ENCODE peak calls at places on chromosomes 16 and 17, in nine cellular contexts. X is stimulated activated CD4-positive, alpha-beta T cell treated with anti-CD3 and anti-CD28 coated beads, Interleukin-2, amount 100 ng/mL, for 4 hours; R is neural crest cell; D is T-helper 2 cell treated with Interferon-gamma antibody and Interleukin-4, amounts not matched to agents 5 μg/mL and 100 μg/mL, for 36 hours; O is stimulated activated CD8-positive, alpha-beta memory T cell treated with anti-CD3 and anti-CD28 coated beads, Interleukin-15, amount 100 ng/mL, for 24 hours; H is SK-MEL-5; N is esophagus squamous epithelium; C is iris pigment epithelial cell; V is foreskin fibroblast. P is an unnamed sample.

GRCh38 chr17:50087246-50087911 is 7.8 kb upstream of the PDK2 start:
- DNase-seq in C (peak; percentile 57), R (peak; percentile 83), O (peak; percentile 58), H (peak; percentile 78), N (no peak), V (peak; percentile 86), D (peak; percentile 67), X (peak; percentile 55), P (peak; percentile 91)

GRCh38 chr16:89373355-89374110 is 116.8 kb downstream of the ANKRD11 start:
- DNase-seq in O (no peak), X (no peak), D (no peak), R (no peak), V (peak; percentile 30), C (peak; percentile 97), N (no peak), H (peak; percentile 58), P (no peak)

GRCh38 chr17:27457731-27458523 is 1.7 kb downstream of the KSR1 start:
- DNase-seq in D (no peak), N (no peak), V (peak; percentile 38), H (peak; percentile 44), O (no peak), R (peak; percentile 30), C (no peak), X (no peak), P (no peak)

GRCh38 chr17:3602499-3602898 is 6.7 kb downstream of the TRPV1 start:
- DNase-seq in X (no peak), D (no peak), O (no peak), V (no peak), H (peak; percentile 70), R (no peak), N (no peak), C (peak; percentile 18), P (no peak)

GRCh38 chr16:50449800-50450199 is 81.0 kb upstream of the BRD7 start:
- DNase-seq in X (no peak), C (no peak), D (no peak), R (no peak), H (no peak), N (no peak), O (no peak), V (no peak), P (peak; percentile 24)

GRCh38 chr17:66567234-66568170 is 265.1 kb downstream of the PRKCA start:
- DNase-seq in C (peak; percentile 90), H (peak; percentile 91), X (peak; percentile 74), O (peak; percentile 59), R (peak; percentile 73), D (peak; percentile 68), V (peak; percentile 91), N (no peak), P (peak; percentile 93)

GRCh38 chr17:47703191-47703591 is 9.2 kb downstream of the TBKBP1 start:
- DNase-seq in D (peak; percentile 41), H (no peak), C (no peak), V (no peak), O (no peak), R (no peak), X (peak; percentile 74), N (no peak), P (peak; percentile 81)

GRCh38 chr17:52419256-52419655 is 260.7 kb upstream of the CA10 start:
- DNase-seq in D (no peak), N (no peak), V (peak; percentile 37), C (no peak), H (no peak), O (no peak), R (no peak), X (no peak), P (no peak)

GRCh38 chr16:13856398-13856797 is 63.6 kb upstream of the ERCC4 start:
- DNase-seq in R (no peak), V (no peak), D (no peak), N (no peak), O (no peak), X (no peak), H (no peak), C (no peak), P (no peak)

GRCh38 chr16:80346160-80346632 is 194.6 kb upstream of the DYNLRB2 start:
- DNase-seq in O (no peak), V (no peak), N (no peak), D (no peak), H (no peak), C (no peak), X (no peak), R (no peak), P (no peak)

GRCh38 chr16:80614908-80615696 is 74.3 kb downstream of the DYNLRB2 start:
- DNase-seq in V (peak; percentile 63), H (no peak), D (no peak), C (peak; percentile 86), X (no peak), N (no peak), O (no peak), R (no peak), P (no peak)

GRCh38 chr17:44353656-44354331 is 8.7 kb downstream of the GRN start:
- DNase-seq in R (no peak), V (peak; percentile 58), N (no peak), H (no peak), D (peak; percentile 17), O (no peak), C (no peak), X (no peak), P (peak; percentile 70)

GRCh38 chr16:82329504-82330192 is 159.6 kb upstream of the MPHOSPH6 start:
- DNase-seq in R (no peak), V (no peak), X (no peak), H (no peak), O (no peak), N (no peak), D (no peak), C (no peak), P (no peak)

GRCh38 chr17:48558731-48559608 is 14.1 kb upstream of the HOXB2 start:
- DNase-seq in O (no peak), N (no peak), R (no peak), X (no peak), C (no peak), D (no peak), V (no peak), H (no peak), P (no peak)

GRCh38 chr16:31458073-31458834 is 1.0 kb upstream of the ARMC5 start:
- DNase-seq in X (no peak), R (no peak), H (peak; percentile 24), O (no peak), N (no peak), V (peak; percentile 67), C (peak; percentile 67), D (peak; percentile 54), P (peak; percentile 84)

GRCh38 chr16:66603537-66604375 is 748 bp upstream of the CMTM3 start:
- DNase-seq in C (peak; percentile 72), O (peak; percentile 22), D (peak; percentile 80), H (peak; percentile 68), R (peak; percentile 65), N (no peak), V (peak; percentile 82), X (peak; percentile 55), P (peak; percentile 89)

GRCh38 chr17:63549289-63549945 is 860 bp upstream of the DCAF7 start:
- DNase-seq in X (no peak), C (no peak), H (no peak), D (no peak), N (no peak), O (no peak), R (peak; percentile 12), V (no peak), P (no peak)

GRCh38 chr16:2518823-2519710 is 1.1 kb upstream of the AMDHD2 start:
- DNase-seq in N (no peak), O (no peak), V (peak; percentile 31), D (no peak), R (no peak), H (no peak), C (no peak), X (no peak), P (no peak)

GRCh38 chr17:74181341-74181740 is 22.1 kb upstream of the RPL38 start:
- DNase-seq in X (no peak), V (no peak), O (no peak), R (no peak), D (no peak), N (no peak), C (no peak), H (no peak), P (no peak)

GRCh38 chr17:27497696-27498095 is 41.4 kb downstream of the KSR1 start:
- DNase-seq in D (no peak), R (no peak), C (no peak), V (no peak), H (no peak), X (no peak), N (no peak), O (no peak), P (no peak)

GRCh38 chr16:28930652-28931051 is 1.1 kb upstream of the CD19 start:
- DNase-seq in D (no peak), C (no peak), R (no peak), O (no peak), X (no peak), N (no peak), V (no peak), H (no peak), P (no peak)

GRCh38 chr17:82228842-82229685 is at the start of gene SLC16A3:
- DNase-seq in N (no peak), C (peak; percentile 77), O (no peak), X (peak; percentile 60), H (no peak), D (peak; percentile 76), R (no peak), V (peak; percentile 95), P (peak; percentile 88)

GRCh38 chr17:50835563-50836231 is at the start of gene WFIKKN2:
- DNase-seq in D (no peak), V (no peak), C (no peak), R (no peak), N (no peak), H (no peak), X (no peak), O (no peak), P (peak; percentile 50)

GRCh38 chr17:58032691-58033415 is 25.8 kb upstream of the SRSF1 start:
- DNase-seq in X (no peak), N (no peak), D (no peak), R (no peak), H (peak; percentile 96), V (no peak), C (no peak), O (no peak), P (no peak)

GRCh38 chr16:11665071-11665491 is 3.2 kb upstream of the SNN start:
- DNase-seq in H (no peak), V (no peak), N (no peak), C (no peak), R (no peak), O (no peak), X (no peak), D (no peak), P (peak; percentile 75)

GRCh38 chr16:72482695-72483094 is 310.7 kb upstream of the PMFBP1 start:
- DNase-seq in X (no peak), R (no peak), H (no peak), O (no peak), D (no peak), V (no peak), C (no peak), N (no peak), P (no peak)

GRCh38 chr16:14302031-14302398 is 230.9 kb downstream of the MRTFB start:
- DNase-seq in O (no peak), N (no peak), X (no peak), D (no peak), R (no peak), V (peak; percentile 89), H (peak; percentile 45), C (peak; percentile 72), P (no peak)

GRCh38 chr17:10073905-10074304 is 124.5 kb downstream of the GAS7 start:
- DNase-seq in H (no peak), C (no peak), R (no peak), V (no peak), O (no peak), N (no peak), D (no peak), X (no peak), P (no peak)

GRCh38 chr16:82152641-82153094 is 17.4 kb downstream of the MPHOSPH6 start:
- DNase-seq in C (peak; percentile 62), H (no peak), X (no peak), V (peak; percentile 64), N (no peak), R (no peak), D (no peak), O (no peak), P (no peak)

GRCh38 chr17:78802459-78802858 is 20.4 kb upstream of the CYTH1 start:
- DNase-seq in R (no peak), H (no peak), O (no peak), N (no peak), C (no peak), X (no peak), V (no peak), D (no peak), P (no peak)

GRCh38 chr16:66250686-66251405 is 115.6 kb upstream of the CDH5 start:
- DNase-seq in V (peak; percentile 88), N (no peak), H (peak; percentile 92), X (no peak), D (no peak), R (peak; percentile 25), C (peak; percentile 67), O (no peak), P (no peak)